ENCODE peak calls at places on chromosomes 11 and 22, in nine cellular contexts. O is NCI-H748 treated with DMSO at 0.1 percent for 48 hours; H is ecto neural progenitor cell; D is PC-3; V is ELF-1; Z is mammary epithelial cell; I is psoas muscle; Y is T-cell; U is CD8-positive, alpha-beta T cell. B is an unnamed sample.

GRCh38 chr11:117866526-117866925 is 9.9 kb downstream of the FXYD6 start:
- DNase-seq in H (no peak), O (no peak), D (no peak), I (no peak), Z (no peak), Y (no peak), U (no peak), V (no peak), B (no peak)

GRCh38 chr22:24566899-24567511 is 11.2 kb downstream of the SNRPD3 start:
- DNase-seq in V (no peak), Z (no peak), O (no peak), Y (no peak), H (no peak), U (no peak), I (no peak), D (no peak), B (no peak)

GRCh38 chr11:3022300-3022967 is 30.3 kb upstream of the NAP1L4 start:
- DNase-seq in D (peak), O (no peak), U (no peak), H (no peak), I (no peak), Z (peak), Y (no peak), V (no peak), B (peak)

GRCh38 chr11:10592331-10592730 is 23.9 kb upstream of the LYVE1 start:
- DNase-seq in V (no peak), H (no peak), D (peak), O (no peak), I (no peak), Y (no peak), Z (peak), U (no peak), B (peak)

GRCh38 chr11:129382583-129382982 is 6.9 kb downstream of the BARX2 start:
- DNase-seq in O (no peak), I (no peak), H (no peak), Y (no peak), V (no peak), U (no peak), Z (no peak), D (no peak), B (no peak)

GRCh38 chr11:120399312-120399711 is 63.1 kb downstream of the ARHGEF12 start:
- DNase-seq in D (no peak), I (no peak), O (no peak), Z (no peak), H (no peak), V (no peak), Y (no peak), U (no peak), B (no peak)

GRCh38 chr11:46352063-46352841 is 5.0 kb downstream of the DGKZ start:
- DNase-seq in U (peak), V (peak), I (peak), D (peak), O (no peak), Y (peak), H (peak), Z (peak), B (peak)

GRCh38 chr11:65182258-65183170 is 786 bp downstream of the CAPN1 start:
- DNase-seq in Z (peak), Y (no peak), O (peak), D (peak), V (peak), I (no peak), U (no peak), H (no peak), B (peak)

GRCh38 chr22:44127353-44127752 is 53.4 kb upstream of the PARVG start:
- DNase-seq in Z (no peak), Y (no peak), O (no peak), I (no peak), H (no peak), V (no peak), U (no peak), D (no peak), B (no peak)

GRCh38 chr11:32526715-32527114 is 56.9 kb upstream of the EIF3M start:
- DNase-seq in Y (no peak), H (no peak), D (no peak), I (no peak), Z (no peak), O (no peak), U (no peak), V (no peak), B (no peak)

GRCh38 chr11:126405374-126405773 is 49.9 kb downstream of the ST3GAL4 start:
- DNase-seq in I (no peak), Y (no peak), Z (peak), V (peak), D (peak), H (no peak), U (no peak), O (no peak), B (peak)

GRCh38 chr11:46977038-46977818 is 40.7 kb downstream of the CSTPP1 start:
- DNase-seq in I (no peak), O (peak), D (no peak), V (peak), Y (no peak), U (no peak), H (peak), Z (no peak), B (peak)

GRCh38 chr11:36513965-36514364 is 3.9 kb upstream of the TRAF6 start:
- DNase-seq in H (no peak), D (no peak), V (no peak), Z (no peak), O (no peak), I (no peak), Y (no peak), U (no peak), B (no peak)

GRCh38 chr11:19311306-19312030 is 70.7 kb upstream of the E2F8 start:
- DNase-seq in H (peak), Z (peak), O (peak), D (peak), Y (peak), U (peak), I (peak), V (peak), B (peak)

GRCh38 chr11:23404225-23405160 is 544.2 kb upstream of the CCDC179 start:
- DNase-seq in V (no peak), Y (no peak), H (no peak), O (no peak), Z (no peak), D (no peak), I (no peak), U (no peak), B (no peak)

GRCh38 chr11:61923166-61924015 is 6.0 kb upstream of the RAB3IL1 start:
- DNase-seq in H (peak), D (no peak), Y (no peak), I (peak), U (no peak), O (no peak), Z (no peak), V (peak), B (peak)

GRCh38 chr11:85627332-85627997 is at the start of gene DLG2:
- DNase-seq in O (peak), Z (peak), H (peak), U (no peak), Y (peak), V (no peak), D (peak), I (no peak), B (peak)

GRCh38 chr11:134664447-134664846 is 252.4 kb upstream of the B3GAT1 start:
- DNase-seq in Z (no peak), O (no peak), U (no peak), I (no peak), Y (no peak), D (no peak), H (peak), V (no peak), B (no peak)

GRCh38 chr22:17965538-17966402 is 58.6 kb downstream of the MICAL3 start:
- DNase-seq in D (no peak), O (no peak), I (no peak), V (no peak), U (no peak), H (no peak), Z (no peak), Y (no peak), B (no peak)

GRCh38 chr11:46553746-46554204 is 40.0 kb downstream of the AMBRA1 start:
- DNase-seq in Z (peak), D (peak), V (no peak), U (no peak), Y (no peak), O (no peak), H (no peak), I (no peak), B (no peak)

GRCh38 chr11:15815246-15816209 is 540.8 kb downstream of the SOX6 start:
- DNase-seq in O (no peak), Y (no peak), D (no peak), I (no peak), Z (peak), H (no peak), U (no peak), V (no peak), B (no peak)